ENCODE peak calls at places on chromosomes 6 and 20, in ten cellular contexts. T, W, J, O, I, K, X, F, L and G are unnamed samples.

GRCh38 chr6:7703148-7703680 is 22.7 kb upstream of the BMP6 start:
- DNase-seq in O (no peak), X (no peak), I (no peak), T (no peak), W (no peak), F (no peak), J (no peak), L (no peak), K (no peak), G (no peak)

GRCh38 chr6:150881911-150882481 is 16.5 kb downstream of the MTHFD1L start:
- DNase-seq in J (peak), X (no peak), L (peak), I (peak), K (no peak), W (peak), O (no peak), T (no peak), F (no peak), G (no peak)

GRCh38 chr20:24441600-24441999 is 27.8 kb upstream of the SYNDIG1 start:
- DNase-seq in T (no peak), X (no peak), F (no peak), I (no peak), O (no peak), K (no peak), J (no peak), L (no peak), W (no peak), G (no peak)

GRCh38 chr6:11780097-11780428 is 1.5 kb upstream of the ADTRP start:
- DNase-seq in J (no peak), F (no peak), I (no peak), T (no peak), O (no peak), W (no peak), X (no peak), L (no peak), K (no peak), G (no peak)

GRCh38 chr6:145315982-145316600 is 419.2 kb downstream of the EPM2A start:
- DNase-seq in O (no peak), W (peak), J (peak), X (no peak), L (no peak), K (no peak), T (no peak), I (no peak), F (peak), G (no peak)

GRCh38 chr6:35919827-35920751 is 809 bp downstream of the SRPK1 start:
- DNase-seq in T (peak), I (no peak), O (peak), W (peak), J (peak), F (no peak), K (peak), L (no peak), X (no peak), G (peak)

GRCh38 chr6:6313012-6313411 is 7.5 kb downstream of the F13A1 start:
- DNase-seq in X (no peak), J (no peak), T (no peak), L (no peak), K (no peak), W (no peak), O (no peak), I (no peak), F (no peak), G (no peak)

GRCh38 chr6:87391334-87391733 is 16.4 kb upstream of the CFAP206 start:
- DNase-seq in I (peak), J (peak), W (peak), L (peak), K (no peak), O (no peak), X (no peak), T (no peak), F (peak), G (no peak)

GRCh38 chr6:141406761-141407160 is 726.0 kb upstream of the GJE1 start:
- DNase-seq in O (no peak), T (no peak), I (no peak), J (no peak), W (no peak), X (no peak), F (no peak), K (no peak), L (no peak), G (no peak)

GRCh38 chr6:139644821-139645220 is 270.4 kb upstream of the CITED2 start:
- DNase-seq in J (peak), I (no peak), K (no peak), W (peak), T (no peak), X (no peak), L (no peak), F (no peak), O (no peak), G (no peak)

GRCh38 chr20:10430000-10430466 is 4.0 kb downstream of the MKKS start:
- DNase-seq in I (no peak), K (no peak), X (no peak), W (peak), O (no peak), J (peak), L (no peak), T (no peak), F (no peak), G (no peak)

GRCh38 chr6:132132911-132133639 is 181.9 kb upstream of the CCN2 start:
- DNase-seq in L (no peak), F (peak), W (peak), X (no peak), J (peak), K (no peak), T (no peak), O (no peak), I (no peak), G (no peak)

GRCh38 chr6:24918641-24919403 is 16.9 kb downstream of the RIPOR2 start:
- DNase-seq in O (no peak), W (no peak), X (no peak), K (no peak), L (no peak), T (no peak), F (no peak), J (no peak), I (peak), G (no peak)

GRCh38 chr6:144197919-144198318 is 47.6 kb downstream of the STX11 start:
- DNase-seq in X (no peak), I (no peak), F (no peak), W (no peak), T (no peak), L (no peak), O (no peak), K (no peak), J (no peak), G (peak)

GRCh38 chr6:26118999-26119398 is 31.8 kb downstream of the HFE start:
- DNase-seq in X (no peak), O (no peak), T (no peak), K (no peak), W (no peak), I (no peak), F (no peak), J (peak), L (no peak), G (no peak)

GRCh38 chr6:166439366-166440091 is 56.8 kb upstream of the MPC1 start:
- DNase-seq in F (no peak), I (no peak), J (no peak), K (no peak), L (no peak), W (no peak), O (no peak), X (no peak), T (peak), G (no peak)

GRCh38 chr6:11419763-11420453 is 117.6 kb upstream of the TMEM170B start:
- DNase-seq in J (no peak), O (no peak), L (no peak), F (no peak), W (no peak), I (no peak), T (no peak), X (no peak), K (no peak), G (no peak)

GRCh38 chr6:44431118-44431725 is 43.7 kb downstream of the CDC5L start:
- DNase-seq in L (peak), J (peak), K (peak), W (peak), I (peak), O (no peak), F (peak), X (peak), T (no peak), G (no peak)

GRCh38 chr20:50815162-50815989 is 20.5 kb downstream of the BCAS4 start:
- DNase-seq in I (no peak), X (no peak), J (peak), L (no peak), F (no peak), W (peak), O (no peak), K (no peak), T (no peak), G (no peak)

GRCh38 chr20:37872161-37872560 is 30.8 kb upstream of the VSTM2L start:
- DNase-seq in T (no peak), F (no peak), L (no peak), X (no peak), I (no peak), O (no peak), W (no peak), J (no peak), K (no peak), G (no peak)

GRCh38 chr6:467111-467510 is 75.6 kb downstream of the IRF4 start:
- DNase-seq in O (no peak), K (no peak), W (no peak), L (no peak), F (no peak), I (no peak), X (no peak), T (no peak), J (no peak), G (no peak)

GRCh38 chr20:36506253-36506652 is 35.1 kb upstream of the MYL9 start:
- DNase-seq in L (peak), T (no peak), X (no peak), K (no peak), J (peak), F (no peak), O (no peak), I (no peak), W (no peak), G (no peak)

GRCh38 chr6:107679457-107679856 is 144.7 kb downstream of the SCML4 start:
- DNase-seq in I (no peak), O (no peak), W (peak), L (no peak), T (no peak), J (peak), X (no peak), F (no peak), K (no peak), G (no peak)

GRCh38 chr6:44128020-44128917 is 915 bp downstream of the TMEM63B start:
- DNase-seq in X (no peak), F (no peak), K (no peak), W (peak), I (peak), T (no peak), J (peak), O (peak), L (no peak), G (no peak)

GRCh38 chr6:56382416-56382940 is 135.1 kb upstream of the COL21A1 start:
- DNase-seq in F (no peak), W (no peak), I (no peak), T (no peak), X (no peak), J (no peak), K (no peak), L (no peak), O (no peak), G (no peak)

GRCh38 chr6:24666097-24666615 is 543 bp downstream of the TDP2 start:
- DNase-seq in I (peak), K (peak), W (peak), X (no peak), F (no peak), O (no peak), T (no peak), J (peak), L (peak), G (no peak)

GRCh38 chr6:16592550-16592892 is 168.7 kb downstream of the ATXN1 start:
- DNase-seq in K (no peak), W (no peak), O (no peak), J (no peak), F (no peak), I (no peak), T (no peak), X (no peak), L (no peak), G (no peak)

GRCh38 chr6:111626446-111626845 is 20.8 kb upstream of the TRAF3IP2 start:
- DNase-seq in W (no peak), I (no peak), J (no peak), O (no peak), F (no peak), K (no peak), L (no peak), X (no peak), T (no peak), G (no peak)

GRCh38 chr6:82208914-82209313 is 38.6 kb downstream of the IBTK start:
- DNase-seq in F (no peak), O (no peak), T (no peak), W (no peak), J (no peak), I (no peak), L (no peak), X (no peak), K (no peak), G (no peak)

GRCh38 chr6:148835920-148836441 is 89.2 kb downstream of the UST start:
- DNase-seq in T (no peak), W (peak), I (no peak), K (peak), X (peak), O (peak), J (peak), L (no peak), F (no peak), G (no peak)

GRCh38 chr20:48458003-48458377 is 369.8 kb downstream of the PREX1 start:
- DNase-seq in I (no peak), L (no peak), O (no peak), T (no peak), J (no peak), X (no peak), K (no peak), F (no peak), W (no peak), G (no peak)

GRCh38 chr20:33685328-33686007 is 717 bp downstream of the E2F1 start:
- DNase-seq in I (no peak), W (peak), K (peak), O (peak), T (peak), L (no peak), X (no peak), J (no peak), F (no peak), G (peak)

GRCh38 chr6:30463651-30464618 is 25.4 kb upstream of the HLA-E start:
- DNase-seq in X (peak), T (peak), F (no peak), I (no peak), L (no peak), W (peak), K (peak), J (peak), O (peak), G (peak)